ENCODE peak calls at places on chromosomes 12 and 14, in seven cellular contexts. U, L, P, J, O, Z and A are unnamed samples.

GRCh38 chr12:64256166-64256800 is 34.2 kb upstream of the KICS2 start:
- DNase-seq in U (peak), L (no peak), P (peak), J (peak), O (peak), Z (no peak), A (peak)

GRCh38 chr12:102634216-102634615 is 153.9 kb upstream of the IGF1 start:
- DNase-seq in U (peak), L (no peak), P (no peak), J (peak), O (no peak), Z (no peak), A (no peak)

GRCh38 chr14:69693823-69694729 is 72.9 kb upstream of the SRSF5 start:
- DNase-seq in U (peak), L (peak), P (no peak), J (no peak), O (no peak), Z (no peak), A (peak)

GRCh38 chr12:107818984-107819383 is 44.5 kb downstream of the ASCL4 start:
- DNase-seq in U (peak), L (no peak), P (no peak), J (no peak), O (peak), Z (no peak), A (no peak)

GRCh38 chr14:89429206-89430091 is 12.4 kb upstream of the FOXN3 start:
- DNase-seq in U (no peak), L (no peak), P (no peak), J (no peak), O (peak), Z (no peak), A (no peak)

GRCh38 chr12:123657211-123657610 is 13.7 kb upstream of the TCTN2 start:
- DNase-seq in U (no peak), L (no peak), P (no peak), J (no peak), O (no peak), Z (no peak), A (no peak)

GRCh38 chr14:67831122-67831521 is 11.5 kb downstream of the RAD51B start:
- DNase-seq in U (no peak), L (no peak), P (no peak), J (no peak), O (no peak), Z (no peak), A (no peak)

GRCh38 chr14:96051642-96052540 is 12.7 kb downstream of the C14orf132 start:
- DNase-seq in U (no peak), L (no peak), P (peak), J (no peak), O (peak), Z (no peak), A (peak)

GRCh38 chr12:29847246-29847645 is 63.5 kb upstream of the TMTC1 start:
- DNase-seq in U (no peak), L (no peak), P (no peak), J (no peak), O (no peak), Z (no peak), A (no peak)

GRCh38 chr12:94148841-94149780 is 734 bp downstream of the PLXNC1 start:
- DNase-seq in U (peak), L (peak), P (peak), J (peak), O (peak), Z (peak), A (peak)

GRCh38 chr12:57552692-57553321 is 3.0 kb downstream of the KIF5A start:
- DNase-seq in U (no peak), L (no peak), P (no peak), J (peak), O (peak), Z (no peak), A (no peak)

GRCh38 chr12:118190266-118190665 is 54.3 kb downstream of the PEBP1 start:
- DNase-seq in U (peak), L (no peak), P (no peak), J (peak), O (peak), Z (no peak), A (no peak)

GRCh38 chr14:90019824-90020523 is 41.8 kb upstream of the KCNK13 start:
- DNase-seq in U (no peak), L (no peak), P (no peak), J (no peak), O (no peak), Z (no peak), A (no peak)

GRCh38 chr12:1695836-1696670 is 5.2 kb downstream of the ADIPOR2 start:
- DNase-seq in U (no peak), L (no peak), P (no peak), J (peak), O (no peak), Z (no peak), A (no peak)

GRCh38 chr12:92719674-92720073 is 16.9 kb downstream of the PLEKHG7 start:
- DNase-seq in U (no peak), L (no peak), P (no peak), J (peak), O (no peak), Z (no peak), A (no peak)

GRCh38 chr12:42978718-42979117 is 389.2 kb upstream of the PRICKLE1 start:
- DNase-seq in U (no peak), L (no peak), P (no peak), J (no peak), O (no peak), Z (no peak), A (no peak)

GRCh38 chr12:46901464-46902205 is 75.8 kb upstream of the SLC38A4 start:
- DNase-seq in U (no peak), L (no peak), P (no peak), J (no peak), O (no peak), Z (no peak), A (no peak)

GRCh38 chr12:57332646-57333312 is 81.8 kb upstream of the STAC3 start:
- DNase-seq in U (peak), L (no peak), P (no peak), J (peak), O (no peak), Z (no peak), A (no peak)

GRCh38 chr12:127178463-127178862 is 1088.5 kb upstream of the TMEM132C start:
- DNase-seq in U (no peak), L (no peak), P (no peak), J (no peak), O (no peak), Z (no peak), A (no peak)

GRCh38 chr12:52461693-52462092 is 9.7 kb upstream of the KRT6B start:
- DNase-seq in U (no peak), L (no peak), P (no peak), J (no peak), O (no peak), Z (no peak), A (no peak)

GRCh38 chr12:47798481-47798948 is 21.2 kb downstream of the HDAC7 start:
- DNase-seq in U (no peak), L (no peak), P (no peak), J (no peak), O (no peak), Z (no peak), A (no peak)

GRCh38 chr12:26940820-26941219 is 2.5 kb downstream of the FGFR1OP2 start:
- DNase-seq in U (peak), L (no peak), P (peak), J (peak), O (no peak), Z (no peak), A (no peak)

GRCh38 chr12:10753066-10753465 is 29.9 kb upstream of the YBX3 start:
- DNase-seq in U (peak), L (no peak), P (no peak), J (peak), O (no peak), Z (no peak), A (no peak)

GRCh38 chr14:79018846-79019245 is 848.7 kb downstream of the NRXN3 start:
- DNase-seq in U (peak), L (no peak), P (no peak), J (peak), O (no peak), Z (no peak), A (no peak)

GRCh38 chr12:110756611-110757010 is 13.9 kb upstream of the PPP1CC start:
- DNase-seq in U (no peak), L (no peak), P (no peak), J (no peak), O (no peak), Z (no peak), A (no peak)

GRCh38 chr14:79118291-79118690 is 948.1 kb downstream of the NRXN3 start:
- DNase-seq in U (no peak), L (no peak), P (no peak), J (no peak), O (no peak), Z (no peak), A (no peak)

GRCh38 chr12:13220848-13221247 is 24.3 kb downstream of the EMP1 start:
- DNase-seq in U (no peak), L (no peak), P (no peak), J (no peak), O (no peak), Z (no peak), A (no peak)

GRCh38 chr12:2422591-2422990 is 369.8 kb downstream of the CACNA1C start:
- DNase-seq in U (no peak), L (no peak), P (no peak), J (no peak), O (no peak), Z (no peak), A (no peak)

GRCh38 chr14:26286806-26287205 is 311.0 kb downstream of the NOVA1 start:
- DNase-seq in U (peak), L (no peak), P (no peak), J (peak), O (no peak), Z (no peak), A (no peak)

GRCh38 chr14:88208858-88209257 is 114.2 kb downstream of the KCNK10 start:
- DNase-seq in U (no peak), L (no peak), P (no peak), J (no peak), O (no peak), Z (no peak), A (no peak)

GRCh38 chr12:42299392-42300308 is 26.2 kb downstream of the ZCRB1 start:
- DNase-seq in U (peak), L (no peak), P (peak), J (peak), O (no peak), Z (peak), A (no peak)

GRCh38 chr12:70069221-70069811 is 173.9 kb upstream of the CNOT2 start:
- DNase-seq in U (no peak), L (no peak), P (no peak), J (no peak), O (no peak), Z (no peak), A (no peak)

GRCh38 chr14:65958664-65959562 is 527.3 kb upstream of the CCDC196 start:
- DNase-seq in U (peak), L (no peak), P (peak), J (peak), O (peak), Z (peak), A (no peak)

GRCh38 chr12:74317078-74317581 is 220.5 kb upstream of the ATXN7L3B start:
- DNase-seq in U (peak), L (no peak), P (no peak), J (peak), O (peak), Z (no peak), A (peak)

DNA sequence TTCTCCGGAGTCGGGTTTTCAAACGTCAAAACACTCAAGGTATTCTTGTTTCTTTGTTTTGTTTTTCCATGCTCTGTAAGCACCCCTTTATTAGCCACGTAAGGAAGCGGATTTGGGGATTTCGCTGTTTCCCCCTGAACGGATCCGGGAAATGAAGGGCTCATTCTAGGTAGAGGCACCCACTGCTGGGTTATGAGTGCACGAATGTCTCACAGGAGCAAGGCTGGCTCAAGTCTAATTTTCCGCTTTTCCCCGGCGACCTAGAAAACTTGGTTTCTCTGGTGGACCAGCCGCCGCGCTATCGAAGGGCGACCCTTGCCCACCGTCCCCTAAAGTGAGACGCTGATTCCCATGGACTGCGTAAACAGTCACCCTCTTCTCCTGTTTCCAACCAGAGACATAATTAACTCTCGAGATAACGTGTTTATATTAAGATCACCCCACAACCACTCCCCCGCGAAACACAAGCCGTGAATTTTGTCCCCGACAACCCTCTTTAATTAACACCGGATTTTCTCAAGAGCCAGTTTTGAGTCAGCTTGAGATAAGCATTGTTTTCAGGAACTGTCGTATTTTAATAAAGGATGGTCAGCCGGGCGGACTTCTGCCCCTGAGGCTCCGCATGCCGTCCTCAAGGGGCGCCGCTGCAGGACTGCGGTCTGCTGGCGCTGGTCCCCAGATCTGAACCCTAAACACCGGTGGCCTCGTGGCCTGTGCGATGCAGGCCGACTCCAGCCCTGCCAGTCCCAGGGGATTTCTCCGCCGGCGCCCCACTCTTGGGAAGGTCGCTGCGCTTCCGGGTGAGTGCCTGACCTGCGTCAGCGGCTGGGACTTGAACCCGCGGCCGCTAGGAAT is 523 bp upstream of the ABCC9 start:
- DNase-seq in U (peak), L (peak), P (no peak), J (peak), O (peak), Z (peak), A (no peak)
- TF ChIP-seq CTCF in U (peak), L (no peak), P (no peak), J (peak), O (peak), Z (no peak), A (no peak)

GRCh38 chr12:106108187-106108816 is 30.5 kb downstream of the NUAK1 start:
- DNase-seq in U (peak), L (no peak), P (no peak), J (peak), O (no peak), Z (no peak), A (no peak)
- TF ChIP-seq CTCF in U (peak), L (no peak), P (no peak), J (peak), O (no peak), Z (no peak), A (no peak)

GRCh38 chr14:100850841-100851585 is 25.1 kb downstream of the MEG3 start:
- DNase-seq in U (peak), L (peak), P (peak), J (peak), O (peak), Z (peak), A (peak)
- TF ChIP-seq CTCF in U (peak), L (peak), P (peak), J (peak), O (peak), Z (peak), A (peak)

GRCh38 chr14:77068515-77069200 is 29.4 kb upstream of the CIPC start:
- DNase-seq in U (no peak), L (no peak), P (no peak), J (no peak), O (no peak), Z (no peak), A (no peak)
- TF ChIP-seq CTCF in U (no peak), L (no peak), P (no peak), J (no peak), O (no peak), Z (no peak), A (no peak)

GRCh38 chr12:30989754-30990153 is 63.2 kb downstream of the TSPAN11 start:
- DNase-seq in U (peak), L (no peak), P (peak), J (no peak), O (peak), Z (peak), A (peak)
- TF ChIP-seq CTCF in U (peak), L (no peak), P (no peak), J (peak), O (peak), Z (peak), A (no peak)

DNA sequence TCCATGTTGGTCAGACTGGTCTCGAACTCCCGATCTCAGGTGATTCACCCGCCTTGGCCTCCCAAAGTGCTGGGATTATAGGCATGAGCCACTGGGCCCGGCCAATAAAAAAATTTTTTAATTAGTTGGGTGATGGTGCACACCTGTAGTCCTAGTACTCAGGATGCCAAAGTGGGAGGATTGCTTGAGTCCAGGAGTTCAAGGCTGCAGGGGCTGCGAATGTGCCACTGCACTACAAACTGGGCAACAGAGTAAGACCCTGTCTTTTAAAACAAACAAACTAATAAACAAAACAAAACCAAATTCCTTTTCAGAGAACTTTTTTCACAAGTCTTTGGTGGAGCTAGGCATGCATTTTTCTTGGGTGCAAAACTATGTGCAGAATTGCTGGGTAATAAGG is 10.1 kb upstream of the SPSB2 start:
- DNase-seq in U (no peak), L (no peak), P (no peak), J (no peak), O (no peak), Z (no peak), A (no peak)
- TF ChIP-seq CTCF in U (no peak), L (no peak), P (no peak), J (no peak), O (no peak), Z (no peak), A (no peak)

GRCh38 chr12:65881965-65882413 is 57.7 kb downstream of the HMGA2 start:
- DNase-seq in U (peak), L (peak), P (peak), J (peak), O (peak), Z (no peak), A (no peak)
- TF ChIP-seq CTCF in U (peak), L (no peak), P (no peak), J (peak), O (peak), Z (no peak), A (no peak)